ENCODE peak calls at places on chromosomes 4 and X, in eight cellular contexts. T is heart right ventricle, M is neural progenitor cell, Z is mesenchymal stem cell, J is Caco-2, I is colonic mucosa, H is mammary epithelial cell, B is lower lobe of right lung. P is an unnamed sample. For H3K9me3, the result is how much of the 10 kb centered on the place peaks cover.

GRCh38 chr4:137156054-137156453 is 376.2 kb downstream of the PCDH18 start:
- DNase-seq in T (no peak), M (no peak), Z (peak), J (no peak), I (no peak), H (peak), B (no peak), P (no peak)

GRCh38 chr4:166077782-166078181 is 204.7 kb downstream of the TLL1 start:
- DNase-seq in T (no peak), M (no peak), Z (no peak), J (no peak), I (no peak), H (no peak), B (no peak), P (no peak)

GRCh38 chr4:38170380-38170779 is 210.2 kb downstream of the PTTG2 start:
- DNase-seq in T (no peak), M (no peak), Z (no peak), J (no peak), I (no peak), H (no peak), B (no peak), P (no peak)

GRCh38 chrX:118049713-118050112 is 66.9 kb downstream of the KLHL13 start:
- DNase-seq in T (no peak), M (no peak), Z (no peak), J (no peak), I (no peak), H (no peak), B (no peak), P (no peak)

GRCh38 chr4:106987314-106987713 is 48.8 kb downstream of the DKK2 start:
- DNase-seq in T (no peak), M (no peak), Z (no peak), J (no peak), I (no peak), H (no peak), B (no peak), P (no peak)

GRCh38 chrX:119067023-119067739 is 5.6 kb upstream of the CT47C1 start:
- DNase-seq in T (peak), M (peak), Z (peak), J (peak), I (peak), H (peak), B (peak), P (no peak)

GRCh38 chrX:143634373-143634685 is 1.6 kb downstream of the SLITRK4 start:
- DNase-seq in T (no peak), M (no peak), Z (peak), J (no peak), I (no peak), H (no peak), B (no peak), P (no peak)

GRCh38 chrX:13153796-13154195 is 109.4 kb upstream of the FAM9C start:
- DNase-seq in T (no peak), M (no peak), Z (no peak), J (no peak), I (no peak), H (no peak), B (no peak), P (no peak)

GRCh38 chr4:40984051-40984450 is 230.3 kb downstream of the APBB2 start:
- DNase-seq in T (no peak), M (no peak), Z (no peak), J (no peak), I (no peak), H (no peak), B (no peak), P (no peak)

GRCh38 chr4:103074598-103075434 is 1.7 kb downstream of the SLC9B2 start:
- DNase-seq in T (no peak), M (no peak), Z (peak), J (no peak), I (no peak), H (no peak), B (no peak), P (no peak)

GRCh38 chrX:119809185-119809666 is 17.8 kb upstream of the RPL39 start:
- DNase-seq in T (no peak), M (no peak), Z (peak), J (no peak), I (no peak), H (no peak), B (no peak), P (no peak)

GRCh38 chr4:130705023-130705422 is 1609.1 kb downstream of the C4orf33 start:
- DNase-seq in T (no peak), M (no peak), Z (no peak), J (no peak), I (no peak), H (peak), B (no peak), P (no peak)

GRCh38 chrX:106481341-106481740 is 130.4 kb upstream of the RADX start:
- DNase-seq in T (no peak), M (peak), Z (peak), J (peak), I (peak), H (peak), B (no peak), P (no peak)

GRCh38 chr4:169485791-169486742 is 126.3 kb downstream of the NEK1 start:
- DNase-seq in T (no peak), M (peak), Z (peak), J (no peak), I (peak), H (peak), B (no peak), P (no peak)

GRCh38 chrX:20988118-20988517 is 386.1 kb upstream of the CNKSR2 start:
- DNase-seq in T (no peak), M (no peak), Z (peak), J (no peak), I (no peak), H (peak), B (no peak), P (no peak)

GRCh38 chr4:82428526-82428968 is 1.7 kb downstream of the HNRNPDL start:
- DNase-seq in T (no peak), M (no peak), Z (no peak), J (no peak), I (no peak), H (no peak), B (no peak), P (no peak)

GRCh38 chr4:113575391-113575790 is 186.1 kb downstream of the CAMK2D start:
- DNase-seq in T (no peak), M (no peak), Z (no peak), J (no peak), I (no peak), H (peak), B (no peak), P (no peak)

GRCh38 chr4:35802644-35803043 is 441.7 kb downstream of the ARAP2 start:
- DNase-seq in T (no peak), M (no peak), Z (no peak), J (no peak), I (no peak), H (no peak), B (no peak), P (no peak)

GRCh38 chrX:154348646-154349358 is 25.6 kb downstream of the FLNA start:
- DNase-seq in T (no peak), M (peak), Z (no peak), J (peak), I (no peak), H (no peak), B (peak), P (no peak)

GRCh38 chr4:125244848-125245450 is 69.8 kb upstream of the FAT4 start:
- DNase-seq in T (no peak), M (no peak), Z (peak), J (no peak), I (no peak), H (peak), B (no peak), P (no peak)

GRCh38 chr4:188242041-188242440 is 102.8 kb downstream of the TRIML1 start:
- DNase-seq in T (no peak), M (no peak), Z (no peak), J (no peak), I (no peak), H (no peak), B (no peak), P (no peak)

GRCh38 chr4:28232376-28232775 is 1371.7 kb downstream of the STIM2 start:
- DNase-seq in T (no peak), M (no peak), Z (no peak), J (no peak), I (no peak), H (peak), B (no peak), P (no peak)

GRCh38 chrX:16212436-16212835 is 45.2 kb downstream of the MAGEB17 start:
- DNase-seq in T (no peak), M (peak), Z (peak), J (peak), I (no peak), H (no peak), B (no peak), P (no peak)

GRCh38 chrX:132482632-132483031 is 6.2 kb downstream of the MBNL3 start:
- DNase-seq in T (no peak), M (no peak), Z (no peak), J (no peak), I (no peak), H (no peak), B (no peak), P (no peak)

GRCh38 chr4:100208964-100209363 is 18.7 kb upstream of the DDIT4L start:
- DNase-seq in T (no peak), M (no peak), Z (peak), J (no peak), I (no peak), H (peak), B (no peak), P (no peak)

GRCh38 chr4:135775909-135776308 is 1574.3 kb upstream of the PABPC4L start:
- DNase-seq in T (no peak), M (no peak), Z (no peak), J (no peak), I (no peak), H (no peak), B (no peak), P (no peak)

GRCh38 chr4:19947349-19947748 is 304.4 kb upstream of the SLIT2 start:
- DNase-seq in T (no peak), M (no peak), Z (peak), J (no peak), I (no peak), H (no peak), B (no peak), P (no peak)

GRCh38 chr4:183873389-183874185 is 31.5 kb upstream of the STOX2 start:
- DNase-seq in T (no peak), M (no peak), Z (peak), J (no peak), I (no peak), H (peak), B (no peak), P (no peak)

GRCh38 chr4:173991814-173992213 is 291.7 kb downstream of the FBXO8 start:
- DNase-seq in T (no peak), M (no peak), Z (no peak), J (no peak), I (no peak), H (no peak), B (no peak), P (no peak)
- H3K9me3 ChIP-seq in T (under half), M (under half), Z (under half), J (under half), I (under half), H (under half), B (under half), P (under half)

GRCh38 chrX:1212532-1212931 is at the start of gene CRLF2:
- DNase-seq in T (no peak), M (no peak), Z (peak), J (no peak), I (no peak), H (peak), B (no peak), P (no peak)
- H3K9me3 ChIP-seq in T (under half), M (under half), Z (under half), J (under half), I (under half), H (under half), B (under half), P (under half)

GRCh38 chrX:115936008-115936407 is 234.5 kb upstream of the AGTR2 start:
- DNase-seq in T (no peak), M (no peak), Z (no peak), J (no peak), I (no peak), H (no peak), B (no peak), P (no peak)
- H3K9me3 ChIP-seq in T (under half), M (under half), Z (half or more), J (under half), I (under half), H (under half), B (under half), P (under half)

GRCh38 chr4:88276952-88277710 is 7.2 kb downstream of the PPM1K start:
- DNase-seq in T (no peak), M (no peak), Z (no peak), J (no peak), I (no peak), H (no peak), B (no peak), P (no peak)

GRCh38 chr4:88277711-88278025 is 6.7 kb downstream of the PPM1K start:
- DNase-seq in T (no peak), M (no peak), Z (no peak), J (no peak), I (no peak), H (no peak), B (no peak), P (no peak)

GRCh38 chr4:88275949-88276515 is 8.3 kb downstream of the PPM1K start:
- DNase-seq in T (no peak), M (no peak), Z (no peak), J (no peak), I (no peak), H (no peak), B (no peak), P (no peak)

GRCh38 chr4:88280228-88280795 is 4.0 kb downstream of the PPM1K start:
- DNase-seq in T (no peak), M (no peak), Z (no peak), J (no peak), I (no peak), H (no peak), B (no peak), P (no peak)

DNA sequence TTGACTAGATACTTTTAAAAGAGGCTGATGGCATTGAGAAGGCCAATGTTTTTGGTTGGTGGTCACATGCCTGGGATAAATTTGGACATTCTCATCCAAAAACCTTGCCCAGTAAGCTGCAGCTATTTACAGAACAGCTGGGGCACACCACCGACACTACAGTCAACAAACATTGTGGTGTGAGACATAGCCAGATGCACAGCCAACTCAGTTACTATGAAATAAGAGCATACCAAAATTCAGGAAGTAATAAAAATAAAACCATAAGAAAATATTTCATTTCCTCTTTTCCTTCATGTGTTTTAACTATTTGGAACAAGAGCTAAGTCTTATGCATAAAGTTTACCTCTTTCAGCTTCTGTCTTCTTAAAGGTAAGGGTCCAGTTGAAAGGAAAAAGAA is 8.8 kb downstream of the PPM1K start:
- DNase-seq in T (no peak), M (no peak), Z (no peak), J (no peak), I (no peak), H (no peak), B (no peak), P (no peak)
- H3K9me3 ChIP-seq in T (under half), M (under half), Z (under half), J (under half), I (under half), H (under half), B (under half), P (under half)

DNA sequence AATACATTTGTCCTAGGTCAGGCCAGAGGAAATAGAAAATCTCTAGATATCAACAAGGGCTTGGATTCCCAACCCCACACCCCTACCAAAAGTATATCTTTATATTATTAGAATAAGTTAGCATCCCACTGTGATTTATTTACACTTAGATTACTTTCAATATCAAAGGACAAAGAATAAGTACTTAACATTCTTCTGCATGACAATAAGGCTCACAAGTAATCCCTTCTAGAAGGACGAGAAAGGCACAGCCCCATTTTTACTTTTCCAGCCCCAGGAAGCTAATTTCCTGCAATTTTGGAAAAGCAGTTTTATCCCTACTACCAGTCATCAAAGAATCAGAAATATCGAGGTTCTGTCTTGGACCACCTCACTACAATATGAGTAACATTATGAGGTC is 14.1 kb upstream of the SLITRK2 start:
- DNase-seq in T (no peak), M (no peak), Z (no peak), J (no peak), I (no peak), H (no peak), B (no peak), P (no peak)
- H3K9me3 ChIP-seq in T (under half), M (under half), Z (under half), J (under half), I (under half), H (under half), B (under half), P (under half)

GRCh38 chrX:155893513-155893912 is 12.4 kb downstream of the VAMP7 start:
- DNase-seq in T (no peak), M (no peak), Z (no peak), J (no peak), I (no peak), H (no peak), B (no peak), P (no peak)
- H3K9me3 ChIP-seq in T (under half), M (under half), Z (under half), J (under half), I (under half), H (under half), B (under half), P (under half)